ENCODE peak calls at places on chromosomes 11 and 22, in six cellular contexts. S, M, G, F, U and B are unnamed samples.

GRCh38 chr22:28407645-28408044 is 272.0 kb downstream of the TTC28 start:
- DNase-seq in S (no peak), M (no peak), G (no peak), F (no peak), U (no peak), B (no peak)

GRCh38 chr11:111833524-111833923 is 37.9 kb downstream of the ALG9 start:
- DNase-seq in S (no peak), M (no peak), G (no peak), F (peak), U (no peak), B (no peak)

GRCh38 chr22:37803636-37804371 is 3.9 kb upstream of the GCAT start:
- DNase-seq in S (no peak), M (no peak), G (no peak), F (no peak), U (no peak), B (no peak)

GRCh38 chr22:32055069-32055468 is 12.0 kb downstream of the SLC5A1 start:
- DNase-seq in S (no peak), M (no peak), G (no peak), F (no peak), U (no peak), B (no peak)

GRCh38 chr22:37163618-37164534 is 14.2 kb upstream of the IL2RB start:
- DNase-seq in S (peak), M (no peak), G (no peak), F (no peak), U (no peak), B (peak)

GRCh38 chr22:21952586-21953571 is at the start of gene PPM1F:
- DNase-seq in S (peak), M (peak), G (peak), F (peak), U (peak), B (peak)

GRCh38 chr11:69018924-69019323 is 5.9 kb upstream of the MRGPRF start:
- DNase-seq in S (no peak), M (no peak), G (no peak), F (no peak), U (no peak), B (no peak)

GRCh38 chr11:27991731-27992130 is 116.2 kb downstream of the KIF18A start:
- DNase-seq in S (no peak), M (no peak), G (no peak), F (no peak), U (peak), B (no peak)

GRCh38 chr11:76067099-76067498 is 139.2 kb downstream of the WNT11 start:
- DNase-seq in S (no peak), M (no peak), G (no peak), F (no peak), U (no peak), B (no peak)

GRCh38 chr22:20036535-20037392 is 15.9 kb downstream of the TANGO2 start:
- DNase-seq in S (no peak), M (no peak), G (no peak), F (no peak), U (no peak), B (no peak)

GRCh38 chr11:78424334-78425270 is 7.0 kb upstream of the GAB2 start:
- DNase-seq in S (no peak), M (no peak), G (no peak), F (no peak), U (peak), B (no peak)

GRCh38 chr22:37273126-37273845 is 9.0 kb upstream of the CYTH4 start:
- DNase-seq in S (no peak), M (no peak), G (no peak), F (no peak), U (no peak), B (no peak)

GRCh38 chr11:19164230-19164855 is 37.4 kb downstream of the CSRP3 start:
- DNase-seq in S (no peak), M (no peak), G (no peak), F (no peak), U (no peak), B (no peak)

GRCh38 chr11:65217441-65218423 is 36.0 kb downstream of the CAPN1 start:
- DNase-seq in S (no peak), M (no peak), G (no peak), F (no peak), U (no peak), B (no peak)

GRCh38 chr11:45932217-45932616 is 9.8 kb downstream of the LARGE2 start:
- DNase-seq in S (no peak), M (no peak), G (no peak), F (no peak), U (no peak), B (no peak)

GRCh38 chr11:120052196-120052775 is 85.6 kb downstream of the TRIM29 start:
- DNase-seq in S (no peak), M (no peak), G (peak), F (peak), U (no peak), B (no peak)

GRCh38 chr11:45333506-45333971 is 47.4 kb upstream of the SYT13 start:
- DNase-seq in S (no peak), M (no peak), G (peak), F (peak), U (peak), B (no peak)

GRCh38 chr11:130247289-130247688 is 67.4 kb downstream of the ZBTB44 start:
- DNase-seq in S (no peak), M (no peak), G (no peak), F (no peak), U (no peak), B (no peak)

GRCh38 chr22:20063271-20064139 is 16.5 kb upstream of the DGCR8 start:
- DNase-seq in S (no peak), M (no peak), G (no peak), F (no peak), U (no peak), B (no peak)

GRCh38 chr11:75582935-75583709 is 21.1 kb downstream of the SERPINH1 start:
- DNase-seq in S (peak), M (peak), G (no peak), F (peak), U (no peak), B (no peak)

GRCh38 chr11:15769203-15769602 is 587.1 kb downstream of the SOX6 start:
- DNase-seq in S (no peak), M (no peak), G (no peak), F (no peak), U (no peak), B (no peak)

GRCh38 chr11:56783448-56784041 is 35.0 kb upstream of the OR9G4 start:
- DNase-seq in S (no peak), M (no peak), G (no peak), F (peak), U (peak), B (no peak)

GRCh38 chr11:61392991-61393595 is 706 bp downstream of the TMEM216 start:
- DNase-seq in S (no peak), M (no peak), G (no peak), F (peak), U (no peak), B (no peak)

GRCh38 chr22:28894320-28894719 is 10.9 kb downstream of the ZNRF3 start:
- DNase-seq in S (no peak), M (no peak), G (no peak), F (peak), U (no peak), B (no peak)

GRCh38 chr11:118615996-118616395 is 8.6 kb downstream of the PHLDB1 start:
- DNase-seq in S (no peak), M (no peak), G (no peak), F (no peak), U (no peak), B (no peak)

GRCh38 chr22:22750335-22751042 is 106.1 kb downstream of the GGTLC2 start:
- DNase-seq in S (no peak), M (no peak), G (no peak), F (peak), U (no peak), B (no peak)

GRCh38 chr22:19741053-19741452 is 17.7 kb downstream of the GP1BB start:
- DNase-seq in S (no peak), M (no peak), G (no peak), F (no peak), U (no peak), B (no peak)

GRCh38 chr11:64034411-64034811 is 1.3 kb upstream of the FLRT1 start:
- DNase-seq in S (no peak), M (no peak), G (no peak), F (no peak), U (no peak), B (no peak)

GRCh38 chr11:25377466-25377865 is 880.6 kb downstream of the LUZP2 start:
- DNase-seq in S (no peak), M (no peak), G (no peak), F (no peak), U (no peak), B (no peak)

GRCh38 chr11:8167796-8168195 is 1.0 kb downstream of the RIC3 start:
- DNase-seq in S (no peak), M (no peak), G (no peak), F (no peak), U (no peak), B (no peak)

GRCh38 chr11:128924109-128924508 is 18.6 kb downstream of the TP53AIP1 start:
- DNase-seq in S (no peak), M (no peak), G (no peak), F (no peak), U (no peak), B (no peak)

GRCh38 chr22:45064313-45065268 is 54.8 kb upstream of the PHF21B start:
- DNase-seq in S (peak), M (no peak), G (no peak), F (no peak), U (peak), B (peak)